ENCODE peak calls at places on chromosomes 11 and 22, in four cellular contexts. J is HFFc6; H is RWPE1; C is activated CD8-positive, alpha-beta T cell treated with anti-CD3 and anti-CD28 coated beads, Interleukin-2, amount 10 ng/mL, durations not matched to agents 7 days and 5 days. W is an unnamed sample.

GRCh38 chr11:76054330-76054729 is 152.0 kb downstream of the WNT11 start:
- DNase-seq in J (no peak), H (no peak), C (no peak), W (no peak)

GRCh38 chr11:66920978-66921784 is 37.0 kb downstream of the PC start:
- DNase-seq in J (no peak), H (no peak), C (no peak), W (no peak)

GRCh38 chr11:126647735-126648134 is 292.2 kb downstream of the ST3GAL4 start:
- DNase-seq in J (peak; percentile 85), H (peak; percentile 93), C (no peak), W (peak; percentile 80)

GRCh38 chr11:101723371-101723770 is 139.6 kb upstream of the TRPC6 start:
- DNase-seq in J (no peak), H (no peak), C (no peak), W (peak; percentile 37)

GRCh38 chr22:32660292-32660691 is 141.2 kb upstream of the TIMP3 start:
- DNase-seq in J (peak; percentile 43), H (peak; percentile 65), C (peak; percentile 70), W (peak; percentile 79)

GRCh38 chr11:68838572-68838964 is 3.1 kb downstream of the CPT1A start:
- DNase-seq in J (peak; percentile 10), H (no peak), C (peak; percentile 53), W (no peak)

GRCh38 chr11:95324826-95325225 is 93.8 kb upstream of the SESN3 start:
- DNase-seq in J (no peak), H (no peak), C (no peak), W (no peak)

GRCh38 chr11:95790933-95791247 is 592 bp downstream of the CEP57 start:
- DNase-seq in J (peak; percentile 30), H (peak; percentile 61), C (peak; percentile 78), W (peak; percentile 75)

GRCh38 chr11:129143335-129143734 is 48.8 kb downstream of the ARHGAP32 start:
- DNase-seq in J (peak; percentile 98), H (peak; percentile 90), C (no peak), W (peak; percentile 99)

GRCh38 chr11:62142043-62142375 is 18.2 kb downstream of the INCENP start:
- DNase-seq in J (no peak), H (no peak), C (no peak), W (no peak)

GRCh38 chr22:31126869-31127175 is 4.1 kb downstream of the INPP5J start:
- DNase-seq in J (no peak), H (no peak), C (no peak), W (no peak)

GRCh38 chr22:37659897-37660708 is 1.6 kb downstream of the PDXP start:
- DNase-seq in J (no peak), H (no peak), C (no peak), W (no peak)

GRCh38 chr11:78420796-78421209 is 3.2 kb upstream of the GAB2 start:
- DNase-seq in J (no peak), H (no peak), C (peak; percentile 54), W (peak; percentile 47)

GRCh38 chr11:199004-199581 is 6.2 kb downstream of the SCGB1C1 start:
- DNase-seq in J (no peak), H (no peak), C (peak; percentile 19), W (no peak)

GRCh38 chr11:85171648-85172257 is 455.4 kb downstream of the DLG2 start:
- DNase-seq in J (no peak), H (no peak), C (no peak), W (no peak)

GRCh38 chr11:68327586-68328370 is 15.4 kb downstream of the LRP5 start:
- DNase-seq in J (no peak), H (no peak), C (no peak), W (no peak)

GRCh38 chr11:35525501-35526175 is at the start of gene PAMR1:
- DNase-seq in J (peak; percentile 74), H (peak; percentile 22), C (peak; percentile 20), W (peak; percentile 63)

GRCh38 chr11:88656960-88657738 is 319.6 kb upstream of the CTSC start:
- DNase-seq in J (no peak), H (no peak), C (no peak), W (peak; percentile 38)

GRCh38 chr22:23325183-23325582 is 144.9 kb downstream of the BCR start:
- DNase-seq in J (no peak), H (no peak), C (no peak), W (no peak)

GRCh38 chr11:99424313-99425084 is 403.8 kb downstream of the CNTN5 start:
- DNase-seq in J (no peak), H (no peak), C (no peak), W (no peak)

GRCh38 chr22:50490531-50491308 is 4.1 kb downstream of the MIOX start:
- DNase-seq in J (no peak), H (no peak), C (no peak), W (no peak)

GRCh38 chr11:39221739-39222138 is 2237.7 kb downstream of the LRRC4C start:
- DNase-seq in J (no peak), H (no peak), C (no peak), W (no peak)

GRCh38 chr22:48736593-48737460 is 1090.8 kb downstream of the BRD1 start:
- DNase-seq in J (no peak), H (no peak), C (no peak), W (no peak)

GRCh38 chr11:126194121-126194543 is 17.3 kb downstream of the RPUSD4 start:
- DNase-seq in J (peak; percentile 43), H (peak; percentile 66), C (peak; percentile 58), W (peak; percentile 48)